ENCODE peak calls at places on chromosome 1, in eight cellular contexts. O, H, U, X, D, W, C and K are unnamed samples.

GRCh38 chr1:229326601-229327000 is 16.2 kb downstream of the CCSAP start:
- DNase-seq in O (no peak), H (no peak), U (no peak), X (no peak), D (no peak), W (no peak), C (no peak), K (no peak)

GRCh38 chr1:30818568-30819243 is 61.1 kb upstream of the LAPTM5 start:
- DNase-seq in O (peak), H (no peak), U (no peak), X (no peak), D (no peak), W (no peak), C (peak), K (no peak)

GRCh38 chr1:5620997-5621396 is 371.2 kb downstream of the NPHP4 start:
- DNase-seq in O (no peak), H (no peak), U (no peak), X (no peak), D (no peak), W (no peak), C (no peak), K (no peak)

GRCh38 chr1:9429369-9429766 is 109.9 kb upstream of the SLC25A33 start:
- DNase-seq in O (no peak), H (no peak), U (no peak), X (no peak), D (no peak), W (no peak), C (no peak), K (no peak)

GRCh38 chr1:180181048-180181447 is 26.4 kb downstream of the QSOX1 start:
- DNase-seq in O (no peak), H (peak), U (peak), X (no peak), D (no peak), W (no peak), C (peak), K (no peak)

GRCh38 chr1:31460027-31460426 is 47.0 kb downstream of the SERINC2 start:
- DNase-seq in O (peak), H (peak), U (peak), X (no peak), D (no peak), W (no peak), C (peak), K (no peak)

GRCh38 chr1:23960291-23960718 is 677 bp downstream of the PNRC2 start:
- DNase-seq in O (peak), H (peak), U (peak), X (no peak), D (no peak), W (no peak), C (no peak), K (no peak)

GRCh38 chr1:201912832-201913231 is 24.1 kb downstream of the SHISA4 start:
- DNase-seq in O (peak), H (peak), U (no peak), X (no peak), D (peak), W (no peak), C (no peak), K (no peak)

GRCh38 chr1:6035719-6036118 is 10.0 kb upstream of the KCNAB2 start:
- DNase-seq in O (no peak), H (no peak), U (no peak), X (no peak), D (no peak), W (no peak), C (peak), K (no peak)

GRCh38 chr1:41776896-41777431 is 141.8 kb downstream of the HIVEP3 start:
- DNase-seq in O (no peak), H (no peak), U (no peak), X (no peak), D (peak), W (no peak), C (no peak), K (peak)

GRCh38 chr1:50603274-50604271 is 180.3 kb upstream of the DMRTA2 start:
- DNase-seq in O (peak), H (peak), U (peak), X (peak), D (no peak), W (no peak), C (no peak), K (no peak)

GRCh38 chr1:197463142-197463541 is 195.1 kb downstream of the CRB1 start:
- DNase-seq in O (no peak), H (no peak), U (no peak), X (no peak), D (no peak), W (no peak), C (no peak), K (no peak)

GRCh38 chr1:214404154-214404553 is 123.2 kb downstream of the SMYD2 start:
- DNase-seq in O (peak), H (peak), U (peak), X (no peak), D (no peak), W (peak), C (no peak), K (no peak)

GRCh38 chr1:196557797-196558196 is 50.4 kb downstream of the KCNT2 start:
- DNase-seq in O (no peak), H (peak), U (no peak), X (no peak), D (no peak), W (no peak), C (no peak), K (no peak)

GRCh38 chr1:114319480-114319879 is 165.8 kb upstream of the SYT6 start:
- DNase-seq in O (peak), H (peak), U (no peak), X (no peak), D (no peak), W (no peak), C (no peak), K (no peak)

GRCh38 chr1:25081496-25081895 is 150.8 kb downstream of the SYF2 start:
- DNase-seq in O (no peak), H (no peak), U (no peak), X (no peak), D (no peak), W (no peak), C (no peak), K (no peak)

GRCh38 chr1:154445040-154445472 is 39.9 kb downstream of the IL6R start:
- DNase-seq in O (peak), H (peak), U (peak), X (no peak), D (no peak), W (peak), C (no peak), K (no peak)

GRCh38 chr1:234500269-234500668 is 21.3 kb upstream of the TARBP1 start:
- DNase-seq in O (no peak), H (peak), U (peak), X (no peak), D (peak), W (peak), C (no peak), K (no peak)

GRCh38 chr1:111719561-111720239 is 19.5 kb downstream of the INKA2 start:
- DNase-seq in O (no peak), H (peak), U (peak), X (no peak), D (no peak), W (no peak), C (no peak), K (no peak)

GRCh38 chr1:147334292-147334691 is 91.8 kb downstream of the CHD1L start:
- DNase-seq in O (no peak), H (no peak), U (no peak), X (no peak), D (no peak), W (no peak), C (no peak), K (no peak)